ENCODE peak calls at places on chromosome 18, in eight cellular contexts. W, U, G, D, J, H, S and T are unnamed samples.

GRCh38 chr18:57910817-57911216 is 107.7 kb upstream of the ATP8B1 start:
- DNase-seq in W (peak; percentile 79), U (no peak), G (no peak), D (no peak), J (no peak), H (no peak), S (no peak), T (no peak)

GRCh38 chr18:1408331-1408835 is 503.7 kb downstream of the ADCYAP1 start:
- DNase-seq in W (no peak), U (no peak), G (no peak), D (no peak), J (peak; percentile 10), H (no peak), S (no peak), T (no peak)

GRCh38 chr18:31302991-31303390 is 15.0 kb upstream of the DSG1 start:
- DNase-seq in W (no peak), U (no peak), G (no peak), D (no peak), J (no peak), H (no peak), S (no peak), T (no peak)

GRCh38 chr18:57333941-57334340 is 18.4 kb upstream of the ST8SIA3 start:
- DNase-seq in W (no peak), U (no peak), G (no peak), D (no peak), J (no peak), H (no peak), S (no peak), T (no peak)

GRCh38 chr18:32422185-32422584 is 48.5 kb downstream of the GAREM1 start:
- DNase-seq in W (no peak), U (no peak), G (no peak), D (no peak), J (no peak), H (no peak), S (no peak), T (no peak)

GRCh38 chr18:57057890-57058289 is 89.0 kb upstream of the BOD1L2 start:
- DNase-seq in W (no peak), U (no peak), G (no peak), D (no peak), J (no peak), H (no peak), S (no peak), T (no peak)

GRCh38 chr18:50687491-50687890 is 127.6 kb downstream of the MAPK4 start:
- DNase-seq in W (no peak), U (no peak), G (no peak), D (no peak), J (peak; percentile 15), H (no peak), S (no peak), T (no peak)

GRCh38 chr18:12593861-12594260 is 64.0 kb downstream of the SPIRE1 start:
- DNase-seq in W (no peak), U (peak; percentile 32), G (no peak), D (no peak), J (no peak), H (no peak), S (peak; percentile 10), T (peak; percentile 50)

GRCh38 chr18:59848002-59848401 is 51.8 kb upstream of the PMAIP1 start:
- DNase-seq in W (no peak), U (no peak), G (no peak), D (no peak), J (no peak), H (no peak), S (no peak), T (no peak)

GRCh38 chr18:22106536-22107292 is 62.7 kb upstream of the GATA6 start:
- DNase-seq in W (no peak), U (no peak), G (no peak), D (no peak), J (peak; percentile 62), H (no peak), S (no peak), T (no peak)

GRCh38 chr18:8721716-8722115 is 16.4 kb downstream of the MTCL1 start:
- DNase-seq in W (peak; percentile 42), U (peak; percentile 52), G (no peak), D (no peak), J (no peak), H (no peak), S (peak; percentile 35), T (peak; percentile 50)

GRCh38 chr18:49517483-49517882 is 30.4 kb upstream of the C18orf32 start:
- DNase-seq in W (no peak), U (no peak), G (no peak), D (no peak), J (no peak), H (no peak), S (no peak), T (no peak)

GRCh38 chr18:9746958-9747357 is 38.9 kb downstream of the RAB31 start:
- DNase-seq in W (no peak), U (no peak), G (no peak), D (no peak), J (no peak), H (no peak), S (no peak), T (no peak)

GRCh38 chr18:23712445-23712844 is 23.2 kb downstream of the LAMA3 start:
- DNase-seq in W (no peak), U (no peak), G (no peak), D (no peak), J (no peak), H (no peak), S (no peak), T (no peak)

GRCh38 chr18:26480897-26481795 is 67.2 kb downstream of the KCTD1 start:
- DNase-seq in W (no peak), U (peak; percentile 96), G (peak; percentile 59), D (no peak), J (no peak), H (no peak), S (peak; percentile 87), T (peak; percentile 94)

GRCh38 chr18:61727241-61727640 is 165.6 kb downstream of the RNF152 start:
- DNase-seq in W (no peak), U (no peak), G (no peak), D (no peak), J (no peak), H (no peak), S (peak; percentile 38), T (peak; percentile 19)

GRCh38 chr18:47926101-47926850 is 4.2 kb downstream of the SMAD2 start:
- DNase-seq in W (no peak), U (no peak), G (no peak), D (no peak), J (no peak), H (no peak), S (no peak), T (no peak)

GRCh38 chr18:6835345-6835744 is 105.8 kb downstream of the ARHGAP28 start:
- DNase-seq in W (no peak), U (no peak), G (no peak), D (no peak), J (no peak), H (no peak), S (no peak), T (no peak)

DNA sequence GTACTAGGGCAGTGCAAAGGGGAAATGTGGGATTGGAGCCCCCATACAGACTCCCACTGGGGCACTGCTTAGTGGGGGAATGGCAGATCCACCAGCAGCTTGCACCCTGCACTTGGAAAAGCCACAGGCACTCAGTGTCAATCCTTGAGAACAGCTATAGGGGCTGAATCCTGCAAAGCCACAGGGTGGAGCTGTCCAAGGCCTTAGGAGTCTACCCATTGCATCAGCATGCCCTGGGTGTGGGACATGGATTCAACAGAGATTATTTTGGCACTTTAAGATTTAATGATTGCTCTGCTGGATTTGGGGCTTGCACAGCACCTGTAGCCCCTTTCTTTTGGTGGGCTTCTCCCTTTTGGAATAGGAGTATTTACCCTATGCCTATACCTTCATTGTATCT is 8.6 kb upstream of the ZNF24 start:
- DNase-seq in W (no peak), U (no peak), G (no peak), D (no peak), J (no peak), H (no peak), S (no peak), T (no peak)
- TF ChIP-seq CTCF in W (no peak), U (no peak), G (no peak), D (no peak), J (no peak), H (no peak), S (no peak), T (no peak)

GRCh38 chr18:11163668-11164067 is 14.3 kb upstream of the PIEZO2 start:
- DNase-seq in W (peak; percentile 75), U (peak; percentile 54), G (no peak), D (no peak), J (peak; percentile 52), H (no peak), S (no peak), T (no peak)
- TF ChIP-seq CTCF in W (peak; percentile 66), U (peak; percentile 75), G (no peak), D (no peak), J (peak; percentile 40), H (peak; percentile 36), S (peak; percentile 34), T (no peak)

DNA sequence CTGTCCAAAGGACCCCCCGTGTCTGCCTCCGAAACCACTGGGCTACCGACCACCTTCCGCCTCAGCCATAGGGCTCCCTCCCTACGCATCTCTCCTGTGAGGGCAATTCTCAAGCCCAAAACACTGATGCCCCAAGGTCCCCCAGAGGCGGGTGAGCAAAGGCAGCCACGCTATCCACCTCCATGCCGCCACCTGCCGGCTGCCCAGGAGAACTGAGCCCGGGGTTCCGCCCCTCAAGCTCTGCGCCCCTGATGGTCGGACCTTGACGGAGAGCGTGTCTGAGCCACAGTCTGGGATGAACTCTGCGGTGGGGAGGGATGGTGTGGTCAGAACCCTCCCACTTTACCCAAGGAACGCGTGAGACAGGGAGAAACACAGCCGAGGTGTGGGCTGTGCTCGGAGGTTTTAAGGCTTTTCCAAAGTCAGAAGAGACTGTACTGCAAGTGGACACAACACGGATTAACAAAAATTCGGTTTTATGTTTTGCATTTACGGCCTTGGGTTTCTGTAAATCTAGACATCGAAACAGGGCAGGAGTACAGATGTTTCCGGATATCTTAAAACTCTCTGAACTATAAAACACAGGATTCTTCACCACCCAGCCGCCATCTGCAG is 114.1 kb downstream of the ZNF516 start:
- DNase-seq in W (peak; percentile 88), U (no peak), G (no peak), D (peak; percentile 43), J (no peak), H (no peak), S (peak; percentile 8), T (no peak)
- TF ChIP-seq CTCF in W (peak; percentile 88), U (peak; percentile 61), G (peak; percentile 44), D (no peak), J (no peak), H (peak; percentile 27), S (peak; percentile 78), T (peak; percentile 51)

GRCh38 chr18:35939166-35939565 is 33.3 kb upstream of the RMP24 start:
- DNase-seq in W (peak; percentile 83), U (peak; percentile 35), G (no peak), D (no peak), J (no peak), H (no peak), S (no peak), T (no peak)
- TF ChIP-seq CTCF in W (peak; percentile 93), U (peak; percentile 49), G (peak; percentile 13), D (no peak), J (no peak), H (no peak), S (no peak), T (peak; percentile 18)